ENCODE peak calls at places on chromosomes 12 and 14, in five cellular contexts. B, M, D, U and C are unnamed samples.

GRCh38 chr12:98174410-98174809 is 341.0 kb upstream of the TMPO start:
- DNase-seq in B (no peak), M (no peak), D (no peak), U (no peak), C (no peak)

GRCh38 chr14:78752789-78753188 is 582.6 kb downstream of the NRXN3 start:
- DNase-seq in B (no peak), M (no peak), D (no peak), U (no peak), C (no peak)

GRCh38 chr12:121227294-121227693 is 17.4 kb downstream of the P2RX4 start:
- DNase-seq in B (no peak), M (peak), D (no peak), U (no peak), C (no peak)

GRCh38 chr12:121731473-121731872 is 18.9 kb downstream of the TMEM120B start:
- DNase-seq in B (no peak), M (no peak), D (no peak), U (no peak), C (no peak)

GRCh38 chr12:50637870-50638481 is 125.9 kb upstream of the ATF1 start:
- DNase-seq in B (no peak), M (peak), D (no peak), U (no peak), C (peak)

GRCh38 chr12:118061011-118061875 is at the start of gene WSB2:
- DNase-seq in B (no peak), M (no peak), D (no peak), U (no peak), C (peak)

GRCh38 chr12:120851444-120851843 is 52.7 kb downstream of the SPPL3 start:
- DNase-seq in B (no peak), M (no peak), D (no peak), U (no peak), C (no peak)

GRCh38 chr14:76067536-76067935 is 82.0 kb downstream of the IFT43 start:
- DNase-seq in B (no peak), M (no peak), D (no peak), U (no peak), C (no peak)

GRCh38 chr14:26319139-26319864 is 278.5 kb downstream of the NOVA1 start:
- DNase-seq in B (no peak), M (no peak), D (no peak), U (no peak), C (no peak)

GRCh38 chr12:65685514-65685913 is 138.8 kb upstream of the HMGA2 start:
- DNase-seq in B (no peak), M (peak), D (peak), U (no peak), C (peak)

GRCh38 chr12:11580125-11580751 is 69.2 kb upstream of the ETV6 start:
- DNase-seq in B (no peak), M (no peak), D (no peak), U (peak), C (no peak)

GRCh38 chr12:122903704-122904034 is 7.7 kb upstream of the VPS37B start:
- DNase-seq in B (no peak), M (no peak), D (no peak), U (no peak), C (no peak)

GRCh38 chr12:122908915-122909314 is 13.0 kb upstream of the VPS37B start:
- DNase-seq in B (no peak), M (no peak), D (no peak), U (no peak), C (no peak)

GRCh38 chr12:122899887-122900286 is 4.0 kb upstream of the VPS37B start:
- DNase-seq in B (no peak), M (peak), D (no peak), U (no peak), C (no peak)

DNA sequence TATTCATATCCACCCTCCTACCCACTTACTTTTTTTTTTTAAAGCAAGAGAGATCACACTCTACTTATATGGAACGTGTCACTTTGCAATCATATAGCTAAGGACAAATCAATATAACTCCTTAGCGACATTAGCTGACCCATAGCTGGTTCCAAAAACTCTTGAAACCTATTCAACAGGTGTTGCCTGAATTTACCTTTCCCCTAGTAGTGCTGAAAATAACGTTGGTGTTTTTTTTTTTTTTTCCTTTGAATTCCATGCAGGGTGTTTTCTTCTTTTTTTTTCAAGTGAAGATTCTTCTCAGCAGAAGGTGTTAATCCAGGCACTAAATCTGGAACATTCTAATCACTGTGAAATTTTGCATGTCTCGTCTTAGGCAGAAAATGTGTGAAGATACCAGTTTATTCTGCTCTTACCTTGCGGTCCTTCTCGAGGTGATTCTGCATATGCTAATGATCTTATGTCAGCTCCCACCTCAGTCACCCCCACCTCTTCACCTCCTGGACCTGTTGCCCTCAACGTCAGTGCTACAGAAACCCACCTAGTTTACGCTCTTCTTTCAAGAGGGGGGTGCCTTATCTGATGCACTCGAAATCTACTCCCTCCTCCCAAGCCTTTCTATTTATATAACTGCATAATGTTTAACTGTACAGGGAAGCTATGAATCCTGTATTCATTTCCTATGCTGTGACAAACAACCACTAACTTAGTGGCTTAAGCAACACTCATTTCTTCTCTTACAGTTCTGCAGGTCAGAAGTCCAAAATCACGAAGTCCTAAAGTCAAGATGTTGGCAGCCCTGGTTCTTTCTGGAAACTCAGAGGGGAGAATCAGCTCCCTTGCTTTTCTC is 7.2 kb upstream of the VPS37B start:
- DNase-seq in B (no peak), M (no peak), D (no peak), U (no peak), C (no peak)
- TF ChIP-seq SUZ12 in B (no peak), M (no peak), D (no peak), U (no peak), C (no peak)

GRCh38 chr12:28027328-28027727 is 54.8 kb upstream of the PTHLH start:
- DNase-seq in B (no peak), M (no peak), D (no peak), U (no peak), C (no peak)
- TF ChIP-seq SUZ12 in B (no peak), M (no peak), D (no peak), U (no peak), C (no peak)

DNA sequence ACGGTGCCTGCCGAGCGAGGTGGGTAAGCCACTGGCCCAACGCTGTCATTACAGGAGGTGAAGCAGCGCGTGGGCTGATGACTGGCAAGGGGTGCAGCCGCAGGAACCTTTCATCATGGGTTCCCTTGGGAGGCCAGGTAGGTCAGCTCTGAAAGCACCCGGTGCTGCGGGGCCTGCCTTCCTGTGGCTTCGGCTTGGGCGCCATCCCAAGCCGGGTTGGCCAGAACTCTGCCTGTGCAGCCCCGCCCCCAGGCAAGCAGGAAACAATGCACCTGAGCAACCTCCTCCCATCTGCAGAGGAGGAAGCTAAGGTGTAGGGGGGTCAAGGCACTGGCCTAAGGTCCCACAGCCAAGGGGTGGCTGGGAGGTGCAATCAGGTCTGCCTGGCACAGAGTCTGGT is 20.0 kb upstream of the HHIPL1 start:
- DNase-seq in B (no peak), M (no peak), D (no peak), U (no peak), C (no peak)
- TF ChIP-seq SUZ12 in B (no peak), M (no peak), D (no peak), U (no peak), C (no peak)

GRCh38 chr12:57340104-57340503 is 89.1 kb upstream of the STAC3 start:
- DNase-seq in B (no peak), M (no peak), D (no peak), U (no peak), C (peak)

GRCh38 chr12:57343703-57344378 is 87.0 kb downstream of the R3HDM2 start:
- DNase-seq in B (no peak), M (no peak), D (no peak), U (no peak), C (no peak)

GRCh38 chr12:57347284-57347683 is 83.6 kb downstream of the R3HDM2 start:
- DNase-seq in B (no peak), M (no peak), D (no peak), U (no peak), C (no peak)

GRCh38 chr12:57341275-57341990 is 89.4 kb downstream of the R3HDM2 start:
- DNase-seq in B (no peak), M (no peak), D (no peak), U (no peak), C (no peak)

GRCh38 chr12:57342207-57342691 is 88.6 kb downstream of the R3HDM2 start:
- DNase-seq in B (peak), M (no peak), D (peak), U (no peak), C (peak)
- TF ChIP-seq SUZ12 in B (no peak), M (no peak), D (no peak), U (no peak), C (no peak)